ENCODE peak calls at places on chromosomes 11 and 22, in eight cellular contexts. Y is memory B cell; B is NCI-H1930; J is Karpas-422; P is WTC11; M is stimulated activated CD8-positive, alpha-beta memory T cell treated with anti-CD3 and anti-CD28 coated beads, Interleukin-7, amount 100 ng/mL, for 4 hours; L is mesendoderm; N is right atrium auricular region. X is an unnamed sample.

GRCh38 chr22:39661842-39662676 is 91.5 kb downstream of the CACNA1I start:
- DNase-seq in P (peak; percentile 96), J (no peak), L (peak; percentile 81), Y (peak; percentile 32), M (peak; percentile 50), B (peak; percentile 17), N (no peak), X (peak; percentile 73)

GRCh38 chr11:130625907-130626306 is 177.5 kb downstream of the ADAMTS15 start:
- DNase-seq in B (no peak), Y (no peak), P (no peak), L (no peak), J (no peak), M (no peak), N (no peak), X (peak; percentile 37)

GRCh38 chr22:25053153-25053805 is 100.8 kb downstream of the KIAA1671 start:
- DNase-seq in B (no peak), Y (no peak), J (no peak), P (no peak), N (no peak), M (no peak), L (no peak), X (no peak)

GRCh38 chr11:71425851-71426250 is 22.3 kb downstream of the DHCR7 start:
- DNase-seq in M (no peak), B (no peak), N (no peak), L (no peak), Y (no peak), P (no peak), J (no peak), X (no peak)

GRCh38 chr11:25769287-25769686 is 562.6 kb upstream of the ANO3 start:
- DNase-seq in N (no peak), B (no peak), M (no peak), P (no peak), Y (no peak), L (no peak), J (no peak), X (no peak)

GRCh38 chr22:46791201-46791731 is 28.8 kb downstream of the TBC1D22A start:
- DNase-seq in P (no peak), L (no peak), Y (peak; percentile 32), N (peak; percentile 83), J (peak; percentile 49), B (no peak), M (peak; percentile 72), X (no peak)

GRCh38 chr11:69301491-69302401 is 7.8 kb downstream of the MYEOV start:
- DNase-seq in J (peak; percentile 37), M (no peak), Y (no peak), P (no peak), L (peak; percentile 51), N (no peak), B (no peak), X (no peak)

GRCh38 chr11:33663121-33663520 is 37.5 kb downstream of the C11orf91 start:
- DNase-seq in B (no peak), N (peak; percentile 7), P (no peak), J (no peak), M (no peak), Y (no peak), L (no peak), X (no peak)

GRCh38 chr11:95585752-95586077 is 203.9 kb downstream of the FAM76B start:
- DNase-seq in P (no peak), L (no peak), N (no peak), B (no peak), Y (no peak), J (no peak), M (no peak), X (no peak)

GRCh38 chr11:115961168-115962003 is 457.2 kb upstream of the CADM1 start:
- DNase-seq in M (no peak), P (no peak), B (no peak), N (no peak), L (peak; percentile 36), J (no peak), Y (no peak), X (peak; percentile 31)

GRCh38 chr11:122285021-122285420 is 169.0 kb upstream of the BLID start:
- DNase-seq in J (no peak), B (no peak), P (no peak), M (no peak), Y (no peak), L (no peak), N (no peak), X (no peak)

GRCh38 chr11:67534070-67534679 is 10.9 kb upstream of the CABP2 start:
- DNase-seq in P (no peak), B (no peak), L (peak; percentile 46), J (peak; percentile 49), Y (no peak), M (no peak), N (no peak), X (no peak)

GRCh38 chr11:70191495-70192140 is 11.5 kb upstream of the FADD start:
- DNase-seq in N (peak; percentile 79), B (no peak), Y (no peak), J (peak; percentile 75), M (no peak), P (peak; percentile 93), L (peak; percentile 77), X (peak; percentile 87)

GRCh38 chr11:119618208-119618909 is 110.6 kb downstream of the NECTIN1 start:
- DNase-seq in P (no peak), B (no peak), J (no peak), N (peak; percentile 67), Y (no peak), L (peak; percentile 94), M (no peak), X (no peak)

GRCh38 chr22:26656896-26657851 is at the start of gene MIAT:
- DNase-seq in P (peak; percentile 81), N (no peak), L (peak; percentile 68), M (no peak), Y (peak; percentile 60), B (peak; percentile 43), J (peak; percentile 45), X (peak; percentile 78)

GRCh38 chr11:6219359-6219758 is 14.0 kb downstream of the C11orf42 start:
- DNase-seq in N (peak; percentile 72), M (no peak), L (peak; percentile 82), J (no peak), P (no peak), B (no peak), Y (no peak), X (no peak)

GRCh38 chr11:31768744-31769143 is 42.4 kb downstream of the PAX6 start:
- DNase-seq in N (no peak), L (no peak), M (no peak), P (no peak), Y (no peak), J (no peak), B (no peak), X (no peak)

GRCh38 chr22:43296279-43296902 is 46.8 kb downstream of the SCUBE1 start:
- DNase-seq in J (no peak), B (no peak), M (no peak), P (no peak), L (no peak), N (no peak), Y (no peak), X (peak; percentile 85)

X was measured in left kidney.